ENCODE peak calls at places on chromosomes 1 and 21, in eight cellular contexts. N, R, F, Z, Q, W, Y and P are unnamed samples.

GRCh38 chr1:13802782-13803545 is 103.0 kb downstream of the PRDM2 start:
- DNase-seq in N (no peak), R (no peak), F (no peak), Z (no peak), Q (no peak), W (no peak), Y (no peak), P (no peak)

GRCh38 chr21:33069994-33070811 is at the start of gene OLIG1:
- DNase-seq in N (peak), R (peak), F (peak), Z (no peak), Q (no peak), W (no peak), Y (peak), P (peak)

GRCh38 chr1:21292991-21293536 is 2.8 kb upstream of the ECE1 start:
- DNase-seq in N (no peak), R (no peak), F (no peak), Z (peak), Q (no peak), W (no peak), Y (no peak), P (no peak)

GRCh38 chr1:198932351-198932991 is 293.6 kb downstream of the PTPRC start:
- DNase-seq in N (no peak), R (no peak), F (no peak), Z (no peak), Q (no peak), W (peak), Y (peak), P (no peak)

GRCh38 chr1:27393641-27394281 is 1.3 kb downstream of the GPR3 start:
- DNase-seq in N (no peak), R (no peak), F (no peak), Z (no peak), Q (no peak), W (no peak), Y (no peak), P (no peak)

GRCh38 chr1:1425753-1426495 is 4.8 kb upstream of the ANKRD65 start:
- DNase-seq in N (no peak), R (peak), F (no peak), Z (peak), Q (no peak), W (no peak), Y (no peak), P (no peak)

GRCh38 chr1:207241164-207241934 is 80.1 kb upstream of the CD55 start:
- DNase-seq in N (peak), R (no peak), F (no peak), Z (no peak), Q (no peak), W (no peak), Y (no peak), P (no peak)

GRCh38 chr1:227895828-227896685 is 51.7 kb downstream of the WNT9A start:
- DNase-seq in N (peak), R (peak), F (no peak), Z (peak), Q (peak), W (peak), Y (peak), P (no peak)

GRCh38 chr1:156111355-156111962 is 3.1 kb upstream of the LMNA start:
- DNase-seq in N (no peak), R (no peak), F (no peak), Z (no peak), Q (no peak), W (no peak), Y (no peak), P (no peak)

GRCh38 chr1:112957133-112957812 is 1.3 kb upstream of the SLC16A1 start:
- DNase-seq in N (no peak), R (no peak), F (no peak), Z (no peak), Q (peak), W (peak), Y (peak), P (peak)

GRCh38 chr1:24932284-24932683 is 2.2 kb upstream of the RUNX3 start:
- DNase-seq in N (no peak), R (peak), F (peak), Z (peak), Q (peak), W (no peak), Y (no peak), P (peak)

GRCh38 chr1:192732787-192733186 is 76.1 kb upstream of the RGS2 start:
- DNase-seq in N (no peak), R (no peak), F (no peak), Z (no peak), Q (no peak), W (peak), Y (no peak), P (no peak)

GRCh38 chr1:244615301-244615700 is 37.6 kb upstream of the DESI2 start:
- DNase-seq in N (no peak), R (no peak), F (no peak), Z (no peak), Q (no peak), W (peak), Y (no peak), P (no peak)

GRCh38 chr1:110494522-110495406 is 24.2 kb downstream of the KCNA10 start:
- DNase-seq in N (no peak), R (no peak), F (no peak), Z (no peak), Q (no peak), W (peak), Y (no peak), P (no peak)

GRCh38 chr1:91527781-91528180 is 27.1 kb downstream of the CDC7 start:
- DNase-seq in N (no peak), R (no peak), F (no peak), Z (no peak), Q (no peak), W (no peak), Y (no peak), P (peak)

GRCh38 chr1:154501423-154502065 is 475 bp upstream of the TDRD10 start:
- DNase-seq in N (peak), R (peak), F (peak), Z (peak), Q (peak), W (no peak), Y (no peak), P (no peak)

GRCh38 chr1:154502066-154502741 is at the start of the genes SHE and TDRD10:
- DNase-seq in N (peak), R (peak), F (peak), Z (peak), Q (peak), W (no peak), Y (no peak), P (no peak)

GRCh38 chr1:154500533-154500932 is 1.5 kb upstream of the TDRD10 start:
- DNase-seq in N (no peak), R (no peak), F (no peak), Z (no peak), Q (no peak), W (no peak), Y (no peak), P (no peak)

GRCh38 chr1:154497026-154497806 is 4.8 kb upstream of the TDRD10 start:
- DNase-seq in N (peak), R (no peak), F (peak), Z (no peak), Q (no peak), W (peak), Y (no peak), P (no peak)

GRCh38 chr1:154499446-154499845 is 2.6 kb upstream of the TDRD10 start:
- DNase-seq in N (no peak), R (no peak), F (no peak), Z (no peak), Q (no peak), W (peak), Y (no peak), P (no peak)
- H3K4me3 ChIP-seq in N (no peak), R (peak), F (peak), Z (no peak), Q (peak), W (no peak), Y (no peak), P (no peak)

GRCh38 chr1:44220001-44220751 is 6.9 kb downstream of the DMAP1 start:
- DNase-seq in N (no peak), R (peak), F (no peak), Z (no peak), Q (no peak), W (no peak), Y (no peak), P (peak)
- TF ChIP-seq CTCF in N (no peak), R (no peak), F (no peak), Z (no peak), Q (no peak), W (no peak), Y (no peak), P (no peak)

DNA sequence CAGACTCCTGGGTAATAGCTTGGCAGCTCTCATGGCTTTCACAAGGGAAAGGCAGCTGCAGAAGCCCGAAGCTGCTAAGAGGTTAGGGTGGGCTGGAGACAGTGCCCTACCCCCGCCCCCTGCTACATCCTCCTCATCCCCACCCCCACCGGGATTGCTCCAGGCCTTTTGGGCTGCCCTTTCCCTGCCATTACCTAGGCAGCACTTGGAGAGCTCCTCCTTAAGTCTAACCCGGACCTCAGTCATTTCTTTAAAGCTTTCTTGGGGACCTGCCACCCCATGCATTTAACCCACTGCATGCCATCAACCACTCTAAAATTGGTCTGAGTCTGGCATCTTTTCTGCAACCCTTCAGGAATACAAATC is 3.8 kb downstream of the ACKR1 start:
- DNase-seq in N (no peak), R (no peak), F (no peak), Z (no peak), Q (no peak), W (no peak), Y (no peak), P (no peak)
- H3K4me3 ChIP-seq in N (no peak), R (no peak), F (no peak), Z (no peak), Q (no peak), W (no peak), Y (no peak), P (no peak)

GRCh38 chr1:55063562-55063942 is 24.2 kb downstream of the PCSK9 start:
- DNase-seq in N (peak), R (no peak), F (no peak), Z (no peak), Q (no peak), W (no peak), Y (no peak), P (no peak)

GRCh38 chr1:55065649-55066048 is 26.3 kb downstream of the PCSK9 start:
- DNase-seq in N (no peak), R (no peak), F (no peak), Z (no peak), Q (no peak), W (no peak), Y (no peak), P (no peak)

GRCh38 chr1:55064861-55065263 is 25.5 kb downstream of the PCSK9 start:
- DNase-seq in N (peak), R (no peak), F (peak), Z (no peak), Q (no peak), W (peak), Y (peak), P (peak)

GRCh38 chr1:55062801-55063561 is 23.6 kb downstream of the PCSK9 start:
- DNase-seq in N (peak), R (no peak), F (no peak), Z (no peak), Q (no peak), W (no peak), Y (no peak), P (no peak)

DNA sequence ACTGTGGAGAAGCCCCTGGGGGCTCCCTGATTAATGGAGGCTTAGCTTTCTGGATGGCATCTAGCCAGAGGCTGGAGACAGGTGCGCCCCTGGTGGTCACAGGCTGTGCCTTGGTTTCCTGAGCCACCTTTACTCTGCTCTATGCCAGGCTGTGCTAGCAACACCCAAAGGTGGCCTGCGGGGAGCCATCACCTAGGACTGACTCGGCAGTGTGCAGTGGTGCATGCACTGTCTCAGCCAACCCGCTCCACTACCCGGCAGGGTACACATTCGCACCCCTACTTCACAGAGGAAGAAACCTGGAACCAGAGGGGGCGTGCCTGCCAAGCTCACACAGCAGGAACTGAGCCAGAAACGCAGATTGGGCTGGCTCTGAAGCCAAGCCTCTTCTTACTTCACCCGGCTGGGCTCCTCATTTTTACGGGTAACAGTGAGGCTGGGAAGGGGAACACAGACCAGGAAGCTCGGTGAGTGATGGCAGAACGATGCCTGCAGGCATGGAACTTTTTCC is 24.8 kb downstream of the PCSK9 start:
- DNase-seq in N (peak), R (no peak), F (no peak), Z (no peak), Q (no peak), W (peak), Y (peak), P (peak)
- TF ChIP-seq CTCF in N (no peak), R (peak), F (peak), Z (no peak), Q (no peak), W (peak), Y (peak), P (no peak)

GRCh38 chr1:168861421-168862023 is 132.5 kb upstream of the DPT start:
- DNase-seq in N (no peak), R (no peak), F (no peak), Z (no peak), Q (no peak), W (peak), Y (no peak), P (no peak)

GRCh38 chr1:168863647-168864234 is 134.7 kb upstream of the DPT start:
- DNase-seq in N (no peak), R (no peak), F (no peak), Z (no peak), Q (no peak), W (no peak), Y (no peak), P (no peak)

GRCh38 chr1:168867941-168868634 is 139.1 kb upstream of the DPT start:
- DNase-seq in N (peak), R (no peak), F (no peak), Z (no peak), Q (no peak), W (no peak), Y (no peak), P (no peak)

GRCh38 chr1:168865850-168866620 is 137.0 kb upstream of the DPT start:
- DNase-seq in N (no peak), R (no peak), F (no peak), Z (no peak), Q (no peak), W (no peak), Y (no peak), P (no peak)

DNA sequence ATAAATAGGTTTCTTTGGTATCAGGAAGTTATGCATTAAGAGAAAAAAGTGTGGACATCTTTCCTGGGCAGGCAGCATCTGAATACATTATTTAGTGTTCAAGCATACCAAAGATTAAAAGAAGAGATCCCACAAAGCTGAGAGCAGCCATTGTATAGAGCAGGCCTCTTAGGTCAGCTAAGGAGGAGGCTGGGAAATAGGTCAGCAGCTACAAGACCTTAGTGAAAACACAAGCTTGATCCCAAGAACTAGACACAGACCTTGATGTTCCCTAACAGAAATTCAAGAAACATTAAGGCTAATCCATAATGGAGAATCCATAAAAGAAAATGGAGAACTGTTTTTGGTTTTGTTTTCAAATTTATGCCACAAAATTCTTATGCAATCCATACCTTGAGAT is 135.3 kb upstream of the DPT start:
- DNase-seq in N (no peak), R (no peak), F (no peak), Z (no peak), Q (no peak), W (no peak), Y (no peak), P (no peak)
- H3K4me3 ChIP-seq in N (no peak), R (no peak), F (no peak), Z (no peak), Q (no peak), W (no peak), Y (no peak), P (no peak)

DNA sequence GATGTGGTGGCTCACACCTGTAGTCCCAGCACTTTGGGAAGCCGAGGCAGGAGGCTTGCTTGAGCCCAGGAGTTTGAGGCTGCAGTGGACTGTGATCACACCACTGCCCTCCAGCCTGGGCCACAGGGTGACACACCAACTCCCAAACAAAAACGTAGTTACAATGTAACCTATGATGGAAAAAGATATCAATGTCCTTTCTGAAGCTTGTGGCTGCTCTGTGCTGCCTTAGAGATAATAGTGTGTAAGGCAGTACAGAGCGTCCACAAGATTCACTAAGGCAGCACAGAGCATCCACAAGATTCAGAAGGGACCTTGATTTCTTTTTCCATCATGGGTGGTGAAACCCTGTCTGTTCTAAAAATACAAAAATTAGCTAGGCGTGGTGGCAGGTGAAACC is 42.5 kb downstream of the ACTN2 start:
- DNase-seq in N (no peak), R (no peak), F (no peak), Z (no peak), Q (no peak), W (no peak), Y (no peak), P (no peak)
- TF ChIP-seq CTCF in N (no peak), R (no peak), F (no peak), Z (no peak), Q (no peak), W (no peak), Y (no peak), P (no peak)

GRCh38 chr1:44730741-44731512 is at the start of gene RNU5D-1:
- DNase-seq in N (peak), R (peak), F (peak), Z (peak), Q (peak), W (peak), Y (peak), P (peak)

GRCh38 chr1:44735992-44736391 is 3.6 kb upstream of the KIF2C start:
- DNase-seq in N (no peak), R (no peak), F (no peak), Z (no peak), Q (no peak), W (no peak), Y (no peak), P (no peak)

GRCh38 chr1:44733784-44734183 is 2.8 kb upstream of the RNU5D-1 start:
- DNase-seq in N (no peak), R (no peak), F (no peak), Z (no peak), Q (no peak), W (no peak), Y (no peak), P (no peak)

DNA sequence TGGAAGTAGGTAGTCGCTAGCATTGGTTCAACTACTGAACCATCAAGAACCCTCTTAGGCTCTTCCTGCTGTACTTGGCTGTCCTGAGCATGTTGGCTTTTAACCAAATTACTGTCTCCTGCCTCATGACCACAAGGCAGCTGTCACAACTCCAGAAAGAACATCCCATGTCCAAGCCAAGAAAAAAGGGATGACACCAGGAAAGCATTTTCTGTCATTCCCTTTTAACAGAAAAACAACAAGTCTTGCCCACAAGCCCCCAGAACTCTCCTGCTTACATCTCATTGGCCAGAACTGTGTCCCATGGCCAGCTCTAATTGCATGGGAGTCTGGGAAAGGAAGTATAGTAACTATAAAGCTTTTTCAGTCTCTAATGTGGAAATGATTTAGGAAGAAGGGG is 2.4 kb upstream of the RNU5D-1 start:
- DNase-seq in N (no peak), R (no peak), F (no peak), Z (no peak), Q (no peak), W (peak), Y (peak), P (peak)
- H3K4me3 ChIP-seq in N (no peak), R (no peak), F (no peak), Z (no peak), Q (no peak), W (no peak), Y (no peak), P (no peak)